ENCODE peak calls at places on chromosome 3, in five cellular contexts. W is heart left ventricle; B is B cell; M is CD4-positive, alpha-beta T cell; Z is suprapubic skin. Q is an unnamed sample.

GRCh38 chr3:126109860-126110235 is 25.9 kb upstream of the SLC41A3 start:
- DNase-seq in W (no peak), B (no peak), M (no peak), Z (peak), Q (peak)

GRCh38 chr3:186931487-186932280 is 1.4 kb downstream of the ST6GAL1 start:
- DNase-seq in W (peak), B (no peak), M (peak), Z (peak), Q (no peak)

GRCh38 chr3:95240395-95240794 is 1177.5 kb downstream of the NSUN3 start:
- DNase-seq in W (no peak), B (no peak), M (no peak), Z (no peak), Q (no peak)

GRCh38 chr3:40911264-40911663 is 288.0 kb upstream of the CTNNB1 start:
- DNase-seq in W (no peak), B (no peak), M (no peak), Z (no peak), Q (no peak)

GRCh38 chr3:12193485-12194165 is 34.9 kb upstream of the TIMP4 start:
- DNase-seq in W (no peak), B (no peak), M (no peak), Z (no peak), Q (no peak)

GRCh38 chr3:67521053-67521646 is 133.3 kb downstream of the SUCLG2 start:
- DNase-seq in W (no peak), B (no peak), M (no peak), Z (no peak), Q (no peak)

GRCh38 chr3:112126501-112126900 is 6.5 kb downstream of the GCSAM start:
- DNase-seq in W (no peak), B (no peak), M (no peak), Z (no peak), Q (no peak)

GRCh38 chr3:189833996-189834395 is 202.8 kb downstream of the TP63 start:
- DNase-seq in W (no peak), B (no peak), M (no peak), Z (peak), Q (no peak)

GRCh38 chr3:165339753-165340152 is 143.6 kb upstream of the SLITRK3 start:
- DNase-seq in W (no peak), B (no peak), M (no peak), Z (no peak), Q (no peak)

GRCh38 chr3:132228923-132229322 is 88.3 kb upstream of the ACP3 start:
- DNase-seq in W (no peak), B (no peak), M (no peak), Z (no peak), Q (no peak)

GRCh38 chr3:141812091-141812490 is 48.9 kb downstream of the GRK7 start:
- DNase-seq in W (no peak), B (no peak), M (no peak), Z (no peak), Q (no peak)

GRCh38 chr3:6799264-6799915 is 61.5 kb upstream of the GRM7 start:
- DNase-seq in W (no peak), B (peak), M (no peak), Z (no peak), Q (no peak)

GRCh38 chr3:196599734-196600128 is 31.3 kb downstream of the FBXO45 start:
- DNase-seq in W (no peak), B (no peak), M (no peak), Z (no peak), Q (no peak)

GRCh38 chr3:30492581-30493192 is 113.7 kb upstream of the TGFBR2 start:
- DNase-seq in W (no peak), B (no peak), M (no peak), Z (no peak), Q (no peak)

GRCh38 chr3:148158210-148158609 is 539.5 kb upstream of the AGTR1 start:
- DNase-seq in W (no peak), B (no peak), M (no peak), Z (no peak), Q (no peak)

GRCh38 chr3:112602217-112602838 is 38.6 kb downstream of the CCDC80 start:
- DNase-seq in W (no peak), B (no peak), M (no peak), Z (no peak), Q (no peak)

GRCh38 chr3:140092883-140093536 is 158.0 kb downstream of the CLSTN2 start:
- DNase-seq in W (no peak), B (no peak), M (no peak), Z (no peak), Q (no peak)

GRCh38 chr3:48187579-48188265 is 495 bp downstream of the CDC25A start:
- DNase-seq in W (peak), B (no peak), M (peak), Z (no peak), Q (peak)

GRCh38 chr3:81242871-81243270 is 518.6 kb downstream of the GBE1 start:
- DNase-seq in W (no peak), B (no peak), M (no peak), Z (no peak), Q (no peak)

GRCh38 chr3:155870133-155870944 is at the start of gene GMPS:
- DNase-seq in W (peak), B (peak), M (peak), Z (peak), Q (peak)
- TF ChIP-seq CTCF in W (peak), B (peak), M (peak), Z (peak), Q (peak)

DNA sequence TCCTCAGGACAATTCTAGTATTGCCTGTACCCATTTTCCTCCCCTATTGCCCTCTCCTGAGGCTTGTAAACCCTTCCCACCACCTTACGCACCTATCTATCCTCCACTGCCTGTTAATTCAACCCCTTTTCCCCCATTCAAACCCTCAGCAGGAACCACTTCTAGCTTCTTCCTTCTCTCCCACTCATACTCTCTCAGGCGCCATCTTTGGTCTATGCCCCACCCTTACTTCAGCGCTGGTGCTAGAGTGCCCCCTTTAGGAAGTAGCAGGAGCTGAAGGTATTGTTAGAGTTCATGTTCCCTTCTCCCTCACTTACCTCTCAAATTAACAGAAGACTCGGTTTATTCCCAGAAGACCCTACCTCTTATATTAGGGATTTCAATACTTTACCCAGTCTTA is 121.8 kb upstream of the NLGN1 start:
- DNase-seq in W (no peak), B (no peak), M (no peak), Z (no peak), Q (no peak)
- TF ChIP-seq CTCF in W (no peak), B (no peak), M (no peak), Z (no peak), Q (no peak)

GRCh38 chr3:58251653-58252052 is 14.1 kb downstream of the ABHD6 start:
- DNase-seq in W (no peak), B (no peak), M (no peak), Z (no peak), Q (no peak)

GRCh38 chr3:58254144-58254543 is 16.6 kb downstream of the ABHD6 start:
- DNase-seq in W (no peak), B (no peak), M (no peak), Z (no peak), Q (no peak)

GRCh38 chr3:58250093-58250707 is 12.6 kb downstream of the ABHD6 start:
- DNase-seq in W (no peak), B (no peak), M (no peak), Z (no peak), Q (no peak)

GRCh38 chr3:58246148-58247051 is 8.8 kb downstream of the ABHD6 start:
- DNase-seq in W (peak), B (no peak), M (no peak), Z (no peak), Q (peak)

GRCh38 chr3:58249358-58250092 is 11.9 kb downstream of the ABHD6 start:
- DNase-seq in W (no peak), B (no peak), M (no peak), Z (no peak), Q (no peak)
- TF ChIP-seq CTCF in W (no peak), B (no peak), M (no peak), Z (no peak), Q (no peak)

DNA sequence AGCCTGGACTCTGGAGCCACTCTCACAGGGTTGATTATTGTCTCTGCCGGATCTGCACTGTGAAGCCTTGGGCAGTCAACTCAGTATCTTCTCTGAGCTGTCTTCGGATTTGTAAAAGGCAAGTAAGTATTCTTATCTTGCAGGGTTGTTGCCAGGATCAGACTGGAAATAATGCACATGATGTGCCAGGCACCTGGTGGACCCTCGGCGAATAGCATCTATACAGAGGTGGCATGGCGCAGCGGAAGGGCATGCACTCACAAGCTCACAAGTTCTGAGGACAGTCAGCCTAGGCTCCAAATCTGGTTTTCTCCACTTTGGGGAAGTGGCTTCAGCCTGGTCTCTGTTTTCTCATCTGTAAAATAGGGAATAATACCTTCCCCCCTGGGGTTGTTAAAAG is 113.9 kb downstream of the SRGAP3 start:
- DNase-seq in W (no peak), B (no peak), M (no peak), Z (no peak), Q (no peak)
- TF ChIP-seq CTCF in W (no peak), B (no peak), M (no peak), Z (no peak), Q (no peak)

GRCh38 chr3:71689305-71689704 is 35.9 kb downstream of the EIF4E3 start:
- DNase-seq in W (no peak), B (no peak), M (no peak), Z (no peak), Q (no peak)
- TF ChIP-seq CTCF in W (no peak), B (no peak), M (no peak), Z (no peak), Q (no peak)